ENCODE peak calls at places on chromosome 18, in ten cellular contexts. M is stomach, H is A549, P is psoas muscle, C is esophagus squamous epithelium, J is mammary epithelial cell, U is ovary, Z is upper lobe of right lung, X is transverse colon, T is adrenal gland. B is an unnamed sample. For H3K9me3 and H3K4me1, the result is how much of the 10 kb centered on the place peaks cover.

GRCh38 chr18:67010916-67011315 is 407.0 kb upstream of the CDH19 start:
- DNase-seq in M (no peak), H (no peak), P (no peak), C (no peak), J (peak), U (no peak), Z (no peak), X (no peak), T (no peak), B (no peak)

GRCh38 chr18:63683152-63683551 is 19.6 kb upstream of the SERPINB11 start:
- DNase-seq in M (peak), H (peak), P (no peak), C (no peak), J (peak), U (no peak), Z (no peak), X (no peak), T (no peak), B (no peak)

GRCh38 chr18:50656396-50656795 is 96.5 kb downstream of the MAPK4 start:
- DNase-seq in M (no peak), H (no peak), P (no peak), C (no peak), J (no peak), U (no peak), Z (no peak), X (no peak), T (no peak), B (no peak)

GRCh38 chr18:77622009-77622692 is 372.5 kb downstream of the GALR1 start:
- DNase-seq in M (no peak), H (no peak), P (no peak), C (no peak), J (no peak), U (no peak), Z (no peak), X (no peak), T (no peak), B (no peak)

GRCh38 chr18:10239138-10239537 is 215.3 kb upstream of the APCDD1 start:
- DNase-seq in M (peak), H (no peak), P (no peak), C (no peak), J (no peak), U (peak), Z (peak), X (no peak), T (peak), B (peak)

GRCh38 chr18:38575648-38576047 is 1010.0 kb upstream of the CELF4 start:
- DNase-seq in M (no peak), H (no peak), P (no peak), C (no peak), J (no peak), U (no peak), Z (no peak), X (no peak), T (no peak), B (no peak)

GRCh38 chr18:76875390-76876330 is 53.3 kb downstream of the ZNF236 start:
- DNase-seq in M (peak), H (peak), P (no peak), C (no peak), J (peak), U (no peak), Z (no peak), X (peak), T (peak), B (no peak)

GRCh38 chr18:12963069-12963468 is 15.3 kb downstream of the SEH1L start:
- DNase-seq in M (no peak), H (no peak), P (no peak), C (no peak), J (no peak), U (no peak), Z (no peak), X (no peak), T (no peak), B (no peak)

GRCh38 chr18:50144535-50144934 is 50.4 kb downstream of the MYO5B start:
- DNase-seq in M (no peak), H (no peak), P (no peak), C (no peak), J (no peak), U (no peak), Z (no peak), X (no peak), T (no peak), B (no peak)

GRCh38 chr18:72456802-72457201 is 87.3 kb downstream of the CBLN2 start:
- DNase-seq in M (no peak), H (no peak), P (no peak), C (no peak), J (no peak), U (no peak), Z (no peak), X (no peak), T (no peak), B (no peak)

GRCh38 chr18:72458256-72458655 is 85.9 kb downstream of the CBLN2 start:
- DNase-seq in M (no peak), H (no peak), P (no peak), C (no peak), J (no peak), U (no peak), Z (no peak), X (no peak), T (no peak), B (no peak)

GRCh38 chr18:72460210-72460680 is 83.9 kb downstream of the CBLN2 start:
- DNase-seq in M (no peak), H (no peak), P (no peak), C (no peak), J (no peak), U (no peak), Z (no peak), X (no peak), T (no peak), B (no peak)
- H3K9me3 ChIP-seq in M (under half), H (under half), P (under half), C (under half), J (under half), U (under half), Z (under half), X (under half), T (under half), B (under half)

GRCh38 chr18:25234363-25234639 is 117.7 kb downstream of the ZNF521 start:
- DNase-seq in M (no peak), H (no peak), P (no peak), C (no peak), J (no peak), U (no peak), Z (no peak), X (no peak), T (no peak), B (no peak)
- H3K4me3 ChIP-seq in M (no peak), H (no peak), P (no peak), C (no peak), J (no peak), U (no peak), Z (no peak), X (no peak), T (no peak), B (peak)

GRCh38 chr18:51946946-51947345 is 393.1 kb upstream of the DCC start:
- DNase-seq in M (no peak), H (no peak), P (no peak), C (no peak), J (no peak), U (no peak), Z (no peak), X (no peak), T (no peak), B (no peak)

GRCh38 chr18:51957001-51957400 is 383.0 kb upstream of the DCC start:
- DNase-seq in M (no peak), H (no peak), P (no peak), C (no peak), J (no peak), U (no peak), Z (no peak), X (no peak), T (no peak), B (no peak)

GRCh38 chr18:51953521-51953920 is 386.5 kb upstream of the DCC start:
- DNase-seq in M (no peak), H (no peak), P (no peak), C (no peak), J (peak), U (no peak), Z (no peak), X (no peak), T (no peak), B (no peak)

GRCh38 chr18:51955136-51955535 is 384.9 kb upstream of the DCC start:
- DNase-seq in M (no peak), H (no peak), P (no peak), C (no peak), J (no peak), U (no peak), Z (peak), X (no peak), T (no peak), B (no peak)

GRCh38 chr18:51952844-51953243 is 387.2 kb upstream of the DCC start:
- DNase-seq in M (no peak), H (no peak), P (no peak), C (no peak), J (no peak), U (no peak), Z (no peak), X (no peak), T (no peak), B (no peak)
- H3K4me1 ChIP-seq in M (under half), H (under half), P (under half), C (under half), J (under half), U (under half), Z (under half), X (under half), T (under half), B (under half)

DNA sequence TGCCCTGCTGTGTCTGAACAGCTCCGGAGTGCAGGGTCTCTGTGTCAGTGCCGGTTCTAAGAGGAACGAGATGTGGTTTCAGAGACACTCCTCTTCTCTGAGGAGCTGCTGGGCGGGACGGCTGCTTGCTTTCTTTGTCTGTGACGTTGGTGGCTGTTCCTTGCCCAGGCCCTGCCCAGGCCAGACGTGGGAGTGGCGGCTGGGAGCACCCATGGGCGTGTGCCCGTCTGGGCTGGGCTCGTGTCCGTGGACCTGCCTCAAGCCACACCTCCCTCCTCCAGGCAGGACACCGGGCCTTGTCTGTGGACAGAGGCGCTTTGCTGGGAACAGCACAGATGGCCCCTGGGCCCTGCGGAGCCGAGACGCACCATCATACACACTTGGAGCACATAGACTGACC is 45.0 kb downstream of the NFATC1 start:
- DNase-seq in M (peak), H (no peak), P (no peak), C (no peak), J (no peak), U (no peak), Z (no peak), X (peak), T (no peak), B (no peak)
- H3K9me3 ChIP-seq in M (under half), H (under half), P (under half), C (under half), J (half or more), U (under half), Z (under half), X (under half), T (under half), B (under half)

GRCh38 chr18:35032113-35032512 is 9.1 kb upstream of the MAPRE2 start:
- DNase-seq in M (no peak), H (no peak), P (no peak), C (no peak), J (no peak), U (no peak), Z (no peak), X (no peak), T (no peak), B (no peak)

GRCh38 chr18:35030234-35030989 is 10.8 kb upstream of the MAPRE2 start:
- DNase-seq in M (no peak), H (no peak), P (no peak), C (no peak), J (no peak), U (no peak), Z (no peak), X (peak), T (no peak), B (no peak)

GRCh38 chr18:35028556-35028955 is 12.7 kb upstream of the MAPRE2 start:
- DNase-seq in M (no peak), H (no peak), P (no peak), C (no peak), J (no peak), U (no peak), Z (no peak), X (no peak), T (no peak), B (no peak)

GRCh38 chr18:35029103-35029502 is 12.1 kb upstream of the MAPRE2 start:
- DNase-seq in M (no peak), H (no peak), P (peak), C (no peak), J (no peak), U (peak), Z (no peak), X (no peak), T (peak), B (peak)

DNA sequence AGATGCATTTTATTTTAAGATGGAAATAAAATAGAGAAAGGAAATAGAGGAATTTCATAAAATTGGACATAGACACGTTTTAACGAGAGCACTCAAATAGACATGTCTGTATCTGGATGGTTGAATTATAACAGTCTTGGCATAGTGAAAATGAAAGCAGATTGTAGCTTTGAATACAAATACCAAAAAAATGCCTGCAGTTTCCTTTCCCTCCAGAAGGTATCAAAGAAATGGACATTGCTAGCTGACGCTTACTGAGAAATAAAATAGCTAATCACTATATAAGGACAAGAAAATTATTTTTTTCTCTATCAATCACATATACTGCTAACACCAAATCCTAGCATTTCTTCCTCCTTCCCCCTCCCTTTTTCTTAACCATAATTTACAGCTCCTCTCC is 11.4 kb upstream of the MAPRE2 start:
- DNase-seq in M (no peak), H (no peak), P (no peak), C (no peak), J (no peak), U (no peak), Z (no peak), X (no peak), T (no peak), B (no peak)
- H3K4me3 ChIP-seq in M (peak), H (no peak), P (peak), C (peak), J (no peak), U (peak), Z (peak), X (no peak), T (peak), B (peak)

DNA sequence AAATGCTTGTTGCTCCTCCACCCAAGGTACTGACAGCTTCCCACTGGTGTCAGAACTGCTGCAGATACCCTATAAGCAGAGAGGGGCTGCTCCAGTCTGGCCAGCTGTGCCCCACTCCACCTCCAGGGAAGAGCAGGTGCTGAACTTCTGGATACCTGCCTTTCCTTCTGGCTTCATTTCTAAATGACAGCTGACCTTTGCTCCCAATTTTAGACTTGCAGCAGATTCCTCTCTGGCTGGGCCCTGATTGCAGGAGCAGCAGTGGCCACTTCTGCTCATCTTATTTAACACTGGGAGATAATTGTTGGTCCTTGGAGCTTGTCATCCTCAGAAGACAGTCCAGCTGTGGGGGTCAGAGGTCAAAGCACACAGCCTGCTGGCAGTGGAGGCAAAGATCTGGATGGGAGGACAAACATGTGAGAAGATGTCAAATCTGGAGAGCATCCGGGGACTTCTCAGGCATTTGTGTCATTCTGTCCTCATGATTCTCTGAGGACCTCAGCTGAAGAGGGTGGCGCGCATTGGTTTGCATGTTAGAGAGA is 38.9 kb downstream of the SETBP1 start:
- DNase-seq in M (no peak), H (no peak), P (no peak), C (no peak), J (no peak), U (no peak), Z (no peak), X (no peak), T (no peak), B (no peak)
- H3K4me1 ChIP-seq in M (under half), H (under half), P (under half), C (under half), J (under half), U (under half), Z (under half), X (under half), T (under half), B (under half)

GRCh38 chr18:44635546-44635945 is 45.1 kb upstream of the SETBP1 start:
- DNase-seq in M (no peak), H (no peak), P (no peak), C (no peak), J (no peak), U (no peak), Z (no peak), X (no peak), T (no peak), B (no peak)
- H3K9me3 ChIP-seq in M (under half), H (under half), P (under half), C (under half), J (under half), U (under half), Z (under half), X (under half), T (under half), B (under half)

GRCh38 chr18:34492652-34493051 is 217.4 kb upstream of the DTNA start:
- DNase-seq in M (no peak), H (no peak), P (no peak), C (no peak), J (peak), U (no peak), Z (no peak), X (no peak), T (no peak), B (no peak)
- H3K4me3 ChIP-seq in M (peak), H (no peak), P (peak), C (no peak), J (no peak), U (no peak), Z (peak), X (no peak), T (no peak), B (peak)

GRCh38 chr18:74531043-74531442 is 3.3 kb upstream of the CNDP1 start:
- DNase-seq in M (peak), H (no peak), P (no peak), C (no peak), J (no peak), U (no peak), Z (peak), X (no peak), T (no peak), B (no peak)
- H3K4me1 ChIP-seq in M (under half), H (under half), P (under half), C (under half), J (under half), U (under half), Z (under half), X (under half), T (under half), B (under half)

GRCh38 chr18:57334383-57334782 is 18.0 kb upstream of the ST8SIA3 start:
- DNase-seq in M (no peak), H (no peak), P (no peak), C (no peak), J (no peak), U (no peak), Z (no peak), X (no peak), T (no peak), B (no peak)
- H3K9me3 ChIP-seq in M (under half), H (under half), P (under half), C (under half), J (under half), U (under half), Z (under half), X (under half), T (under half), B (under half)

B was measured in right cardiac atrium.